ENCODE peak calls at places on chromosomes 16 and 17, in six cellular contexts. One of them, this sample, is unnamed.

GRCh38 chr17:17783121-17783824 is 53.5 kb downstream of the SREBF1 start:
- DNase-seq in H9: peak; percentile 91
- DNase-seq in trophoblast cell: peak; percentile 39
- DNase-seq in neuronal stem cell: peak; percentile 81
- DNase-seq in H1: peak; percentile 83
- DNase-seq in mesenchymal stem cell: peak; percentile 48
- DNase-seq in this sample: no peak

GRCh38 chr16:83215417-83216001 is 588.7 kb downstream of the CDH13 start:
- DNase-seq in H1: peak; percentile 97
- DNase-seq in neuronal stem cell: peak; percentile 39
- DNase-seq in trophoblast cell: peak; percentile 37
- DNase-seq in H9: peak; percentile 88
- DNase-seq in mesenchymal stem cell: peak; percentile 24
- DNase-seq in this sample: peak; percentile 44

GRCh38 chr16:82062645-82063058 is 27.6 kb downstream of the HSD17B2 start:
- DNase-seq in trophoblast cell: peak; percentile 4
- DNase-seq in H1: no peak
- DNase-seq in mesenchymal stem cell: peak; percentile 95
- DNase-seq in H9: no peak
- DNase-seq in neuronal stem cell: no peak
- DNase-seq in this sample: peak; percentile 71

GRCh38 chr17:50904522-50905459 is 38.6 kb upstream of the TOB1 start:
- DNase-seq in mesenchymal stem cell: no peak
- DNase-seq in H9: no peak
- DNase-seq in neuronal stem cell: no peak
- DNase-seq in trophoblast cell: peak; percentile 62
- DNase-seq in H1: peak; percentile 72
- DNase-seq in this sample: no peak

GRCh38 chr17:74758846-74759163 is 10.4 kb downstream of the NHERF1 start:
- DNase-seq in trophoblast cell: no peak
- DNase-seq in H9: no peak
- DNase-seq in neuronal stem cell: no peak
- DNase-seq in mesenchymal stem cell: no peak
- DNase-seq in H1: no peak
- DNase-seq in this sample: peak; percentile 27

GRCh38 chr17:17837380-17837821 is 615 bp upstream of the SREBF1 start:
- DNase-seq in trophoblast cell: peak; percentile 62
- DNase-seq in neuronal stem cell: no peak
- DNase-seq in H9: peak; percentile 84
- DNase-seq in mesenchymal stem cell: peak; percentile 97
- DNase-seq in H1: no peak
- DNase-seq in this sample: peak; percentile 81

GRCh38 chr16:78490847-78491246 is 391.4 kb downstream of the WWOX start:
- DNase-seq in H1: no peak
- DNase-seq in neuronal stem cell: no peak
- DNase-seq in H9: no peak
- DNase-seq in mesenchymal stem cell: no peak
- DNase-seq in trophoblast cell: no peak
- DNase-seq in this sample: no peak

GRCh38 chr16:2428051-2428786 is 1.0 kb upstream of the CCNF start:
- DNase-seq in trophoblast cell: peak; percentile 49
- DNase-seq in H9: peak; percentile 76
- DNase-seq in mesenchymal stem cell: no peak
- DNase-seq in neuronal stem cell: no peak
- DNase-seq in H1: peak; percentile 77
- DNase-seq in this sample: no peak

GRCh38 chr16:57635266-57636097 is 7.1 kb downstream of the ADGRG1 start:
- DNase-seq in H9: no peak
- DNase-seq in trophoblast cell: no peak
- DNase-seq in mesenchymal stem cell: no peak
- DNase-seq in H1: no peak
- DNase-seq in neuronal stem cell: no peak
- DNase-seq in this sample: no peak

GRCh38 chr17:4607773-4608187 is 23.5 kb downstream of the SMTNL2 start:
- DNase-seq in neuronal stem cell: no peak
- DNase-seq in H1: no peak
- DNase-seq in H9: peak; percentile 27
- DNase-seq in mesenchymal stem cell: peak; percentile 65
- DNase-seq in trophoblast cell: peak; percentile 25
- DNase-seq in this sample: peak; percentile 49

GRCh38 chr16:57480754-57481230 is 5.5 kb downstream of the DOK4 start:
- DNase-seq in mesenchymal stem cell: no peak
- DNase-seq in neuronal stem cell: no peak
- DNase-seq in H1: no peak
- DNase-seq in H9: no peak
- DNase-seq in trophoblast cell: no peak
- DNase-seq in this sample: no peak

GRCh38 chr17:77480509-77481215 is 339.9 kb downstream of the SEC14L1 start:
- DNase-seq in H9: no peak
- DNase-seq in neuronal stem cell: no peak
- DNase-seq in mesenchymal stem cell: no peak
- DNase-seq in H1: no peak
- DNase-seq in trophoblast cell: no peak
- DNase-seq in this sample: no peak

GRCh38 chr17:6554871-6555330 is 1.5 kb downstream of the PITPNM3 start:
- DNase-seq in trophoblast cell: no peak
- DNase-seq in H1: no peak
- DNase-seq in mesenchymal stem cell: no peak
- DNase-seq in neuronal stem cell: no peak
- DNase-seq in H9: peak; percentile 56
- DNase-seq in this sample: no peak

GRCh38 chr17:60524463-60525346 is 1.3 kb downstream of the APPBP2 start:
- DNase-seq in mesenchymal stem cell: peak; percentile 48
- DNase-seq in neuronal stem cell: no peak
- DNase-seq in H9: no peak
- DNase-seq in trophoblast cell: no peak
- DNase-seq in H1: peak; percentile 17
- DNase-seq in this sample: peak; percentile 37

GRCh38 chr17:10292057-10292931 is 80.5 kb downstream of the MYH13 start:
- DNase-seq in H1: no peak
- DNase-seq in H9: no peak
- DNase-seq in neuronal stem cell: no peak
- DNase-seq in trophoblast cell: peak; percentile 76
- DNase-seq in mesenchymal stem cell: peak; percentile 38
- DNase-seq in this sample: peak; percentile 26

GRCh38 chr16:3992297-3993051 is 112.0 kb upstream of the CREBBP start:
- DNase-seq in H9: peak; percentile 84
- DNase-seq in H1: no peak
- DNase-seq in neuronal stem cell: no peak
- DNase-seq in trophoblast cell: no peak
- DNase-seq in mesenchymal stem cell: no peak
- DNase-seq in this sample: no peak

GRCh38 chr17:27378482-27379200 is 77.6 kb upstream of the KSR1 start:
- DNase-seq in mesenchymal stem cell: no peak
- DNase-seq in trophoblast cell: no peak
- DNase-seq in H9: no peak
- DNase-seq in H1: no peak
- DNase-seq in neuronal stem cell: no peak
- DNase-seq in this sample: no peak

GRCh38 chr16:53022374-53022773 is 30.3 kb downstream of the CHD9NB start:
- DNase-seq in H1: peak; percentile 55
- DNase-seq in trophoblast cell: peak; percentile 57
- DNase-seq in H9: peak; percentile 70
- DNase-seq in mesenchymal stem cell: peak; percentile 51
- DNase-seq in neuronal stem cell: peak; percentile 57
- DNase-seq in this sample: peak; percentile 43

DNA sequence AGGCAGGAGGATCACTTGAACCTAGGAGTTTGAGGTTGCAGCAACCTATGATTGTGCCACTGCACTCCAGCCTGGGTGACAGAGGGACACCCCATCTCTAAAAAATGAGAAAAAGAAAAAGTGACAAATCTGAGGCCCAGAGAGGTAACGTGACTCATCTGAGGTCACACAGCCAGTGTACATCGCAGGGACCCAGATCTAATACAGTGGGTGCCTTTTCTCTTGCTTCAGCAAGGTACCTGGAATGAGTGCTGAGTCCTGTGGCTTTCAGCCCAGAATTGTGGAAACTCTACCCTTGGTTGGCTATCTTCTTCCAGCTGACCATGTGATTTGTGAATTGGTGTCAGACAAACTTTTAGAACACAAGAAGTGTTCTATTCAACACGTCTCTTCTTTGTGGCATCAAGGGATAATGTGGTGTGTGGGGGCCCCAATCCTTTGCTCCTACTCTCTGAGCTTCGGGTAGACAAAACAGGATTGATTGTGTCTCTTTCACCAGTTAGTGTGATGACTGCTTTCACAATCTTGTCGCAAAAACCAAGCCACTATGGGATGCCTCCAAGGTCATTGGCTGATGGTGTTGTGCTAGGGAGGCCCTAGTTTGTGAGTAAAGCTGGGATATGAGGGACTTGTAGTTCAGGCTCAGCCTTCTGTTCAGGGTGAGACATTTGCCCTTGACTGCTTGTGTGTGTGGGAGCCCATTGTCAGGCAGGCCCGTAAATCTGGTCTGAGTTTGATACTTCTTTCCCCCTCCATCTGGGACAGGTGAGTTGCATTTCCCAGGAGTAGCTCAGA is 71.0 kb downstream of the MSI2 start:
- DNase-seq in H9: no peak
- DNase-seq in H1: no peak
- DNase-seq in neuronal stem cell: no peak
- DNase-seq in trophoblast cell: no peak
- DNase-seq in mesenchymal stem cell: no peak
- DNase-seq in this sample: no peak
- H4K91ac ChIP-seq in H9: no peak overlapping the region
- H4K91ac ChIP-seq in H1: no peak overlapping the region
- H4K91ac ChIP-seq in neuronal stem cell: no peak overlapping the region
- H4K91ac ChIP-seq in trophoblast cell: no peak overlapping the region
- H4K91ac ChIP-seq in mesenchymal stem cell: no peak overlapping the region
- H4K91ac ChIP-seq in this sample: no peak overlapping the region

GRCh38 chr17:78922876-78923498 is 2.2 kb downstream of the TIMP2 start:
- DNase-seq in H9: peak; percentile 35
- DNase-seq in neuronal stem cell: no peak
- DNase-seq in H1: no peak
- DNase-seq in trophoblast cell: no peak
- DNase-seq in mesenchymal stem cell: no peak
- DNase-seq in this sample: no peak
- H4K91ac ChIP-seq in H9: no peak overlapping the region
- H4K91ac ChIP-seq in neuronal stem cell: no peak overlapping the region
- H4K91ac ChIP-seq in H1: no peak overlapping the region
- H4K91ac ChIP-seq in trophoblast cell: no peak overlapping the region
- H4K91ac ChIP-seq in mesenchymal stem cell: no peak overlapping the region
- H4K91ac ChIP-seq in this sample: peak overlapping the region; percentile 2

GRCh38 chr17:63405020-63405419 is 41.1 kb downstream of the CYB561 start:
- DNase-seq in H1: no peak
- DNase-seq in neuronal stem cell: no peak
- DNase-seq in trophoblast cell: no peak
- DNase-seq in mesenchymal stem cell: no peak
- DNase-seq in H9: no peak
- DNase-seq in this sample: no peak
- H4K91ac ChIP-seq in H1: no peak overlapping the region
- H4K91ac ChIP-seq in neuronal stem cell: no peak overlapping the region
- H4K91ac ChIP-seq in trophoblast cell: no peak overlapping the region
- H4K91ac ChIP-seq in mesenchymal stem cell: no peak overlapping the region
- H4K91ac ChIP-seq in H9: no peak overlapping the region
- H4K91ac ChIP-seq in this sample: no peak overlapping the region

DNA sequence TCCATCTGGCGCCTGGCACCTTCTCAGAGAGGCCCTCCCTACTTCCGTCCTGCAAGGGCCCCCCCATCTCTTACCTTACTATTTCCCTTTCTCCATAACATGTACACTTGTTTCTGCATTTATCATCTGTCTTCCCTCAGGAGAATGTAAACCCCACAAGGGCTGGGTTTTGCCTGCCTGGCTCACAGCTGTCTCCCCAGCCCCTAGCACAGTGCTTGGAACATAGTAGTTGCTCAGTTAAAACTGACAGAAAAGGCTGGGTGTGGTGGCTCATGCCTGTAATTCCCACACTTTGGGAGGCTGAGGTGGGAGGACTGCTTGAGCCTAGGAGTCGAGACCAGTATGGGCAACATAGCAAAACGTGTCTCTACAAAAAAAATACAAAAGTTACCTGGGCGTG is 5.7 kb upstream of the SNN start:
- DNase-seq in H1: no peak
- DNase-seq in H9: no peak
- DNase-seq in neuronal stem cell: no peak
- DNase-seq in trophoblast cell: no peak
- DNase-seq in mesenchymal stem cell: no peak
- DNase-seq in this sample: no peak
- H4K91ac ChIP-seq in H1: no peak overlapping the region
- H4K91ac ChIP-seq in H9: no peak overlapping the region
- H4K91ac ChIP-seq in neuronal stem cell: no peak overlapping the region
- H4K91ac ChIP-seq in trophoblast cell: no peak overlapping the region
- H4K91ac ChIP-seq in mesenchymal stem cell: no peak overlapping the region
- H4K91ac ChIP-seq in this sample: no peak overlapping the region

DNA sequence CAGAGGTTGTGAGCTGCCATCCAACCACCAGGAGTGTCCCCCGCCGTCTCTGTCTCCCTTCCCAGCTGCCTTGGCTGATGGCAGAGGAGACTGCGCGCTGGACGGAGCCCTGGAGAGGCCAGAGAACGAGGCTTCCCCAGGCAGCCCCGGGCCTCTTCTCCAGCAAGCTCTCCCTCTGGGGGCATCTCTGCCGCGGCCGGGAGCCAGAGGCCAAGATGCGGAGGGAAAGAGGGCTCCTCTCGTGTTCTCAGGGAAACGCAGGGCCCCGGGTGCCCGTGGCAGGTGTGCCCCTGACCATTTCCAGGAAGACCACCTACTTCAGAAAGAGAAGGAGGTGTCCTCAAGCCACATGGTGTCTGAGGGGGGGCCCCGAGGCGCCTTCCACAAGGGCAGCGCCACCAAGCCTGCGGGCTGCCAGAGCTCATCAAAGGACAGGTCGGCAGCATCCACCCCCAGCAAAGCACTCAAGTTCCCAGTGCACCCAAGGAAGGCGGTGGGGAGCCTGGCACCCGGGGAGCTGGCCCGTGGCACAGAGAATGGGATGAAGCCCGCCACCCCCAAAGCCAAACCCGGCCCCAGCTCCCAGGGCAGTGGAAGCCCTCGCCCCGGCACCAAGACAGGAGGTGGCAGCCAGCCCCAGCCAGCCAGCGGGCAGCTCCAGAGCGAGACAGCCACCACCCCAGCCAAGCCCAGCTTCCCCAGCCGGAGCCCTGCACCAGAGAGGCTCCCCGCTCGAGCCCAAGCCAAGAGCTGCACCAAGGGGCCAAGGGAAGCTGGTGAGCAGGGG is 14.8 kb upstream of the ZFPM1 start:
- DNase-seq in trophoblast cell: no peak
- DNase-seq in neuronal stem cell: no peak
- DNase-seq in mesenchymal stem cell: no peak
- DNase-seq in H1: no peak
- DNase-seq in H9: no peak
- DNase-seq in this sample: no peak
- H4K91ac ChIP-seq in trophoblast cell: no peak overlapping the region
- H4K91ac ChIP-seq in neuronal stem cell: no peak overlapping the region
- H4K91ac ChIP-seq in mesenchymal stem cell: no peak overlapping the region
- H4K91ac ChIP-seq in H1: no peak overlapping the region
- H4K91ac ChIP-seq in H9: no peak overlapping the region
- H4K91ac ChIP-seq in this sample: no peak overlapping the region

GRCh38 chr16:14168146-14168545 is 97.0 kb downstream of the MRTFB start:
- DNase-seq in mesenchymal stem cell: peak; percentile 32
- DNase-seq in neuronal stem cell: no peak
- DNase-seq in H1: no peak
- DNase-seq in trophoblast cell: no peak
- DNase-seq in H9: no peak
- DNase-seq in this sample: no peak

GRCh38 chr16:14164916-14165684 is 94.0 kb downstream of the MRTFB start:
- DNase-seq in H9: no peak
- DNase-seq in trophoblast cell: no peak
- DNase-seq in H1: no peak
- DNase-seq in neuronal stem cell: no peak
- DNase-seq in mesenchymal stem cell: no peak
- DNase-seq in this sample: no peak
- H4K91ac ChIP-seq in H9: no peak overlapping the region
- H4K91ac ChIP-seq in trophoblast cell: no peak overlapping the region
- H4K91ac ChIP-seq in H1: no peak overlapping the region
- H4K91ac ChIP-seq in neuronal stem cell: no peak overlapping the region
- H4K91ac ChIP-seq in mesenchymal stem cell: no peak overlapping the region
- H4K91ac ChIP-seq in this sample: no peak overlapping the region

This sample was measured in IMR-90.